ENCODE peak calls at places on chromosome X, in five cellular contexts. One of them, this sample, is unnamed.

GRCh38 chrX:65741823-65742222 is 74.4 kb downstream of the MSN start:
- DNase-seq in endothelial cell of umbilical vein: no peak
- DNase-seq in left ventricle myocardium inferior: no peak
- DNase-seq in AG04449: no peak
- DNase-seq in CD8-positive, alpha-beta memory T cell: no peak
- DNase-seq in this sample: no peak

GRCh38 chrX:19544693-19545305 is 29.5 kb upstream of the MAP3K15 start:
- DNase-seq in left ventricle myocardium inferior: no peak
- DNase-seq in CD8-positive, alpha-beta memory T cell: peak; percentile 25
- DNase-seq in AG04449: no peak
- DNase-seq in endothelial cell of umbilical vein: peak; percentile 43
- DNase-seq in this sample: peak; percentile 6

GRCh38 chrX:53281321-53281822 is at the start of gene IQSEC2:
- DNase-seq in left ventricle myocardium inferior: peak; percentile 85
- DNase-seq in AG04449: no peak
- DNase-seq in endothelial cell of umbilical vein: peak; percentile 77
- DNase-seq in CD8-positive, alpha-beta memory T cell: no peak
- DNase-seq in this sample: no peak

GRCh38 chrX:108131471-108131870 is 39.9 kb downstream of the ATG4A start:
- DNase-seq in endothelial cell of umbilical vein: peak; percentile 88
- DNase-seq in CD8-positive, alpha-beta memory T cell: no peak
- DNase-seq in AG04449: no peak
- DNase-seq in left ventricle myocardium inferior: no peak
- DNase-seq in this sample: no peak

GRCh38 chrX:120556251-120556650 is 4.5 kb downstream of the CUL4B start:
- DNase-seq in AG04449: no peak
- DNase-seq in CD8-positive, alpha-beta memory T cell: no peak
- DNase-seq in left ventricle myocardium inferior: no peak
- DNase-seq in endothelial cell of umbilical vein: no peak
- DNase-seq in this sample: no peak

GRCh38 chrX:133776072-133776471 is 209.3 kb downstream of the GPC3 start:
- DNase-seq in CD8-positive, alpha-beta memory T cell: no peak
- DNase-seq in left ventricle myocardium inferior: peak; percentile 19
- DNase-seq in endothelial cell of umbilical vein: peak; percentile 1
- DNase-seq in AG04449: no peak
- DNase-seq in this sample: no peak

GRCh38 chrX:13254076-13254785 is 65.6 kb downstream of the ATXN3L start:
- DNase-seq in endothelial cell of umbilical vein: peak; percentile 27
- DNase-seq in CD8-positive, alpha-beta memory T cell: no peak
- DNase-seq in left ventricle myocardium inferior: no peak
- DNase-seq in AG04449: no peak
- DNase-seq in this sample: no peak

GRCh38 chrX:155662297-155662696 is 49.5 kb upstream of the TMLHE start:
- DNase-seq in CD8-positive, alpha-beta memory T cell: no peak
- DNase-seq in left ventricle myocardium inferior: no peak
- DNase-seq in endothelial cell of umbilical vein: no peak
- DNase-seq in AG04449: no peak
- DNase-seq in this sample: no peak

GRCh38 chrX:11553594-11553993 is 112.1 kb downstream of the ARHGAP6 start:
- DNase-seq in endothelial cell of umbilical vein: no peak
- DNase-seq in left ventricle myocardium inferior: no peak
- DNase-seq in CD8-positive, alpha-beta memory T cell: no peak
- DNase-seq in AG04449: no peak
- DNase-seq in this sample: no peak

GRCh38 chrX:106999002-106999975 is 723 bp downstream of the MORC4 start:
- DNase-seq in AG04449: no peak
- DNase-seq in CD8-positive, alpha-beta memory T cell: peak; percentile 41
- DNase-seq in endothelial cell of umbilical vein: peak; percentile 54
- DNase-seq in left ventricle myocardium inferior: peak; percentile 40
- DNase-seq in this sample: no peak

GRCh38 chrX:137290011-137290410 is 256.2 kb upstream of the GPR101 start:
- DNase-seq in CD8-positive, alpha-beta memory T cell: no peak
- DNase-seq in left ventricle myocardium inferior: no peak
- DNase-seq in endothelial cell of umbilical vein: no peak
- DNase-seq in AG04449: no peak
- DNase-seq in this sample: no peak

GRCh38 chrX:109372716-109373115 is 109.2 kb downstream of the GUCY2F start:
- DNase-seq in endothelial cell of umbilical vein: no peak
- DNase-seq in AG04449: no peak
- DNase-seq in left ventricle myocardium inferior: no peak
- DNase-seq in CD8-positive, alpha-beta memory T cell: no peak
- DNase-seq in this sample: no peak

GRCh38 chrX:11386001-11386523 is 92.8 kb downstream of the AMELX start:
- DNase-seq in endothelial cell of umbilical vein: no peak
- DNase-seq in AG04449: no peak
- DNase-seq in CD8-positive, alpha-beta memory T cell: no peak
- DNase-seq in left ventricle myocardium inferior: no peak
- DNase-seq in this sample: peak; percentile 72

GRCh38 chrX:129450123-129450522 is 73.2 kb downstream of the SMARCA1 start:
- DNase-seq in AG04449: no peak
- DNase-seq in CD8-positive, alpha-beta memory T cell: no peak
- DNase-seq in left ventricle myocardium inferior: no peak
- DNase-seq in endothelial cell of umbilical vein: no peak
- DNase-seq in this sample: no peak
- H3K4me3 ChIP-seq in AG04449: no peak overlapping the region
- H3K4me3 ChIP-seq in CD8-positive, alpha-beta memory T cell: no peak overlapping the region
- H3K4me3 ChIP-seq in left ventricle myocardium inferior: no peak overlapping the region
- H3K4me3 ChIP-seq in endothelial cell of umbilical vein: no peak overlapping the region
- H3K4me3 ChIP-seq in this sample: no peak overlapping the region

DNA sequence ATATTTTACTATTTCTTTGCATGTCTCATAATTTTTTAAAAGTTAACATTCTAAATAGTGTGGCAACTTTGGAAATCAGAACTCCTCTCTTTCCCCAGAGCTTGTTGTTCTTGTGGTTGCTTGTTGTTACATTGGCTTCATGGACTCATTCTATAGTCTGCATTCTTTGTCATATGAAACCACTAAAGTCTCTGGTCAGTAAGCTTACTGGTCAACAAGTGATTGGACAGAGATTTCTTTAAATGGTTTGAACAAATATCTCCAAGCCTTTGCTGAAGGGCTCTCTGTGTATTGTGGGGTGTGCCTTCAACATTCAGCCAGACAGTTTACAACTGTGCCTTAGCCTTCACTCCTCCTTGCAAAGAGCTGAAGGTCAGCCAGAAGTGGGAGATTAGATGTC is 147.2 kb downstream of the OPHN1 start:
- DNase-seq in endothelial cell of umbilical vein: no peak
- DNase-seq in CD8-positive, alpha-beta memory T cell: no peak
- DNase-seq in AG04449: peak; percentile 19
- DNase-seq in left ventricle myocardium inferior: no peak
- DNase-seq in this sample: no peak
- H3K4me3 ChIP-seq in endothelial cell of umbilical vein: no peak overlapping the region
- H3K4me3 ChIP-seq in CD8-positive, alpha-beta memory T cell: no peak overlapping the region
- H3K4me3 ChIP-seq in AG04449: no peak overlapping the region
- H3K4me3 ChIP-seq in left ventricle myocardium inferior: no peak overlapping the region
- H3K4me3 ChIP-seq in this sample: no peak overlapping the region

GRCh38 chrX:140501940-140502468 is 2.9 kb downstream of the SOX3 start:
- DNase-seq in left ventricle myocardium inferior: no peak
- DNase-seq in CD8-positive, alpha-beta memory T cell: no peak
- DNase-seq in endothelial cell of umbilical vein: no peak
- DNase-seq in AG04449: no peak
- DNase-seq in this sample: no peak
- H3K4me3 ChIP-seq in left ventricle myocardium inferior: peak overlapping the region; percentile 57
- H3K4me3 ChIP-seq in CD8-positive, alpha-beta memory T cell: no peak overlapping the region
- H3K4me3 ChIP-seq in endothelial cell of umbilical vein: no peak overlapping the region
- H3K4me3 ChIP-seq in AG04449: no peak overlapping the region
- H3K4me3 ChIP-seq in this sample: no peak overlapping the region

GRCh38 chrX:17590892-17591740 is 146.2 kb upstream of the SCML1 start:
- DNase-seq in AG04449: no peak
- DNase-seq in left ventricle myocardium inferior: peak; percentile 24
- DNase-seq in endothelial cell of umbilical vein: peak; percentile 77
- DNase-seq in CD8-positive, alpha-beta memory T cell: no peak
- DNase-seq in this sample: peak; percentile 41
- H3K4me3 ChIP-seq in AG04449: peak overlapping the region; percentile 40
- H3K4me3 ChIP-seq in left ventricle myocardium inferior: peak overlapping the region; percentile 33
- H3K4me3 ChIP-seq in endothelial cell of umbilical vein: peak overlapping the region; percentile 46
- H3K4me3 ChIP-seq in CD8-positive, alpha-beta memory T cell: no peak overlapping the region
- H3K4me3 ChIP-seq in this sample: no peak overlapping the region

GRCh38 chrX:1105671-1106419 is 106.6 kb downstream of the CRLF2 start:
- DNase-seq in AG04449: no peak
- DNase-seq in endothelial cell of umbilical vein: no peak
- DNase-seq in CD8-positive, alpha-beta memory T cell: no peak
- DNase-seq in left ventricle myocardium inferior: no peak
- DNase-seq in this sample: no peak
- H3K4me3 ChIP-seq in AG04449: no peak overlapping the region
- H3K4me3 ChIP-seq in endothelial cell of umbilical vein: no peak overlapping the region
- H3K4me3 ChIP-seq in CD8-positive, alpha-beta memory T cell: no peak overlapping the region
- H3K4me3 ChIP-seq in left ventricle myocardium inferior: no peak overlapping the region
- H3K4me3 ChIP-seq in this sample: no peak overlapping the region

GRCh38 chrX:129768186-129768585 is 11.6 kb upstream of the SASH3 start:
- DNase-seq in AG04449: no peak
- DNase-seq in endothelial cell of umbilical vein: no peak
- DNase-seq in left ventricle myocardium inferior: no peak
- DNase-seq in CD8-positive, alpha-beta memory T cell: no peak
- DNase-seq in this sample: no peak

GRCh38 chrX:129772796-129773431 is 6.8 kb upstream of the SASH3 start:
- DNase-seq in AG04449: no peak
- DNase-seq in left ventricle myocardium inferior: peak; percentile 43
- DNase-seq in endothelial cell of umbilical vein: no peak
- DNase-seq in CD8-positive, alpha-beta memory T cell: peak; percentile 53
- DNase-seq in this sample: no peak

GRCh38 chrX:129771266-129771995 is 8.3 kb upstream of the SASH3 start:
- DNase-seq in endothelial cell of umbilical vein: no peak
- DNase-seq in CD8-positive, alpha-beta memory T cell: peak; percentile 50
- DNase-seq in AG04449: no peak
- DNase-seq in left ventricle myocardium inferior: no peak
- DNase-seq in this sample: no peak

GRCh38 chrX:129769467-129770154 is 10.1 kb upstream of the SASH3 start:
- DNase-seq in left ventricle myocardium inferior: no peak
- DNase-seq in CD8-positive, alpha-beta memory T cell: peak; percentile 82
- DNase-seq in endothelial cell of umbilical vein: no peak
- DNase-seq in AG04449: no peak
- DNase-seq in this sample: no peak

DNA sequence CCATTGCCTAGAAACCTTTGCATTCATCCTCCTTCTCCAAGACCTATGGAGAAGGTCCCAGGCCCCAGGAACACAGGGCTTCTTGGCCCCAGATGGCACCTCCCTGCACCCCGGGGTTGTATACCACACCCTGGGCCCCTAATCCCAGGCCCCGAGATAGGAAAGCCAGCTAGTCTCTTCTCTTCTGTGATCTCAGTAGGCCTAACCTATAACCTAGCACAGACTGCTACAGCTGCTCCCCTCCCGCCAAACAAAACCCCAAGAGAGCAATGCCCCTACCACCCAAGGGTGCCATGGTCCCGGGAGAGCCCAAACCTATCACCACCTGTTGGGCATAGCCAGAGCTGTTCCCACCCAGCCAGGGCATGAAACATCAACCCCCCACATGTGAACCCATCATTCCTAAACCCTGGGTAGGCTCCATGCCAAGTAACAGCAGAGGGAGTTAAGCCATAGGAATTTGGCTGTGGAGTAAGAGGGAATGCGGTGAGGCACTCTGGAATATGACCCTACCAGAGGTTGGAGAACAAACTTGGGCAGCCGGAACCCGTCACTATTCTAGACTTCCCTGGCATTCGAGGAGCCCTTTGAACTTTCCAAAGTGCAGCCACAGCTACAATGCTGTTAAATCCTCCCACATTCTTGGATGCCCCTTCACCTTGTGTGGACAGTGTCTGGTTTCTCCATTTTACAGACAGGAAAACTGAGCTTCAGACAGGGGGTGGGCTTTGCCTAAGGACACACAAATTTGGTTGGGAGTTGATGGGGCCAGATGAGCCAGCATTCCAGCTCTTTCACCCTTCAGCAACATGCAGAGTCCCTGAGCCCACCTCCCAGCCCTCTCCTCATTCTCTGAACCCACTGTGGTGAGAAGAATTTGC is 10.9 kb upstream of the SASH3 start:
- DNase-seq in left ventricle myocardium inferior: no peak
- DNase-seq in endothelial cell of umbilical vein: no peak
- DNase-seq in CD8-positive, alpha-beta memory T cell: no peak
- DNase-seq in AG04449: no peak
- DNase-seq in this sample: no peak
- H3K4me3 ChIP-seq in left ventricle myocardium inferior: no peak overlapping the region
- H3K4me3 ChIP-seq in endothelial cell of umbilical vein: no peak overlapping the region
- H3K4me3 ChIP-seq in CD8-positive, alpha-beta memory T cell: peak overlapping the region; percentile 36
- H3K4me3 ChIP-seq in AG04449: no peak overlapping the region
- H3K4me3 ChIP-seq in this sample: no peak overlapping the region